ENCODE peak calls at places on chromosomes 3 and 15, in ten cellular contexts. H, I, C, V, S, Y, X, D, O and K are unnamed samples.

GRCh38 chr3:28316226-28316625 is 32.3 kb upstream of the ZCWPW2 start:
- DNase-seq in H (no peak), I (no peak), C (no peak), V (no peak), S (no peak), Y (no peak), X (no peak), D (no peak), O (no peak), K (no peak)

GRCh38 chr15:99431661-99432091 is 134.1 kb upstream of the MEF2A start:
- DNase-seq in H (no peak), I (no peak), C (peak; percentile 31), V (no peak), S (no peak), Y (no peak), X (no peak), D (no peak), O (no peak), K (no peak)

GRCh38 chr3:50287262-50287661 is 5.0 kb downstream of the IFRD2 start:
- DNase-seq in H (no peak), I (no peak), C (no peak), V (no peak), S (no peak), Y (no peak), X (no peak), D (no peak), O (no peak), K (no peak)

GRCh38 chr3:77362936-77363335 is 323.0 kb downstream of the ROBO2 start:
- DNase-seq in H (no peak), I (no peak), C (no peak), V (no peak), S (no peak), Y (no peak), X (no peak), D (no peak), O (no peak), K (no peak)

GRCh38 chr3:174859109-174859735 is at the start of gene NAALADL2:
- DNase-seq in H (no peak), I (no peak), C (no peak), V (no peak), S (no peak), Y (no peak), X (no peak), D (no peak), O (no peak), K (no peak)

GRCh38 chr15:77855871-77856270 is 221.6 kb downstream of the TBC1D2B start:
- DNase-seq in H (no peak), I (no peak), C (no peak), V (no peak), S (no peak), Y (no peak), X (no peak), D (no peak), O (no peak), K (no peak)

GRCh38 chr15:85587707-85588441 is 206.9 kb downstream of the KLHL25 start:
- DNase-seq in H (no peak), I (peak; percentile 34), C (no peak), V (no peak), S (peak; percentile 73), Y (no peak), X (no peak), D (no peak), O (no peak), K (no peak)

GRCh38 chr3:78256123-78256522 is 1216.2 kb downstream of the ROBO2 start:
- DNase-seq in H (no peak), I (no peak), C (no peak), V (no peak), S (no peak), Y (no peak), X (no peak), D (no peak), O (no peak), K (no peak)

GRCh38 chr15:29129221-29129620 is 140.4 kb downstream of the NSMCE3 start:
- DNase-seq in H (no peak), I (no peak), C (no peak), V (no peak), S (no peak), Y (no peak), X (no peak), D (no peak), O (no peak), K (no peak)

GRCh38 chr3:12286927-12287726 is 1.7 kb upstream of the PPARG start:
- DNase-seq in H (no peak), I (no peak), C (no peak), V (peak; percentile 53), S (peak; percentile 67), Y (peak; percentile 33), X (peak; percentile 50), D (no peak), O (no peak), K (no peak)

GRCh38 chr3:59774613-59775012 is 724.8 kb upstream of the CFAP20DC start:
- DNase-seq in H (no peak), I (no peak), C (no peak), V (no peak), S (peak; percentile 79), Y (no peak), X (no peak), D (no peak), O (no peak), K (no peak)

GRCh38 chr3:57856675-57857074 is 100.6 kb downstream of the SLMAP start:
- DNase-seq in H (no peak), I (no peak), C (no peak), V (no peak), S (no peak), Y (no peak), X (no peak), D (no peak), O (no peak), K (no peak)
- TF ChIP-seq CTCF in H (no peak), I (peak; percentile 10), C (no peak), V (no peak), S (no peak), Y (peak; percentile 27), X (no peak), D (no peak), O (no peak), K (no peak)

GRCh38 chr3:38739931-38740330 is 76.1 kb downstream of the SCN10A start:
- DNase-seq in H (no peak), I (no peak), C (no peak), V (no peak), S (no peak), Y (no peak), X (no peak), D (no peak), O (no peak), K (no peak)

GRCh38 chr3:38742551-38742950 is 73.5 kb downstream of the SCN10A start:
- DNase-seq in H (no peak), I (no peak), C (no peak), V (no peak), S (no peak), Y (no peak), X (no peak), D (no peak), O (no peak), K (no peak)

GRCh38 chr3:38739396-38739689 is 76.7 kb downstream of the SCN10A start:
- DNase-seq in H (no peak), I (no peak), C (no peak), V (no peak), S (peak; percentile 10), Y (no peak), X (no peak), D (no peak), O (no peak), K (no peak)

GRCh38 chr3:38738630-38739395 is 77.2 kb downstream of the SCN10A start:
- DNase-seq in H (no peak), I (peak; percentile 47), C (no peak), V (peak; percentile 91), S (peak; percentile 66), Y (peak; percentile 29), X (peak; percentile 55), D (peak; percentile 37), O (no peak), K (peak; percentile 72)
- TF ChIP-seq CTCF in H (no peak), I (peak; percentile 87), C (no peak), V (peak; percentile 80), S (peak; percentile 66), Y (peak; percentile 57), X (peak; percentile 51), D (no peak), O (peak; percentile 59), K (peak; percentile 42)

GRCh38 chr3:8937064-8938020 is 25.9 kb downstream of the RAD18 start:
- DNase-seq in H (no peak), I (peak; percentile 10), C (no peak), V (no peak), S (peak; percentile 78), Y (no peak), X (no peak), D (no peak), O (no peak), K (no peak)

GRCh38 chr3:8942746-8943488 is 20.4 kb downstream of the RAD18 start:
- DNase-seq in H (no peak), I (no peak), C (no peak), V (no peak), S (no peak), Y (no peak), X (no peak), D (no peak), O (no peak), K (no peak)

GRCh38 chr3:8932507-8932906 is 30.8 kb downstream of the RAD18 start:
- DNase-seq in H (no peak), I (no peak), C (no peak), V (no peak), S (no peak), Y (no peak), X (no peak), D (no peak), O (no peak), K (no peak)

GRCh38 chr3:8942115-8942514 is 21.2 kb downstream of the RAD18 start:
- DNase-seq in H (no peak), I (no peak), C (no peak), V (no peak), S (no peak), Y (no peak), X (no peak), D (no peak), O (no peak), K (no peak)

GRCh38 chr3:8938021-8938420 is 25.3 kb downstream of the RAD18 start:
- DNase-seq in H (no peak), I (peak; percentile 23), C (no peak), V (no peak), S (peak; percentile 61), Y (no peak), X (no peak), D (no peak), O (no peak), K (no peak)
- TF ChIP-seq CTCF in H (peak; percentile 30), I (no peak), C (no peak), V (no peak), S (peak; percentile 41), Y (peak; percentile 45), X (no peak), D (no peak), O (peak; percentile 40), K (peak; percentile 33)

DNA sequence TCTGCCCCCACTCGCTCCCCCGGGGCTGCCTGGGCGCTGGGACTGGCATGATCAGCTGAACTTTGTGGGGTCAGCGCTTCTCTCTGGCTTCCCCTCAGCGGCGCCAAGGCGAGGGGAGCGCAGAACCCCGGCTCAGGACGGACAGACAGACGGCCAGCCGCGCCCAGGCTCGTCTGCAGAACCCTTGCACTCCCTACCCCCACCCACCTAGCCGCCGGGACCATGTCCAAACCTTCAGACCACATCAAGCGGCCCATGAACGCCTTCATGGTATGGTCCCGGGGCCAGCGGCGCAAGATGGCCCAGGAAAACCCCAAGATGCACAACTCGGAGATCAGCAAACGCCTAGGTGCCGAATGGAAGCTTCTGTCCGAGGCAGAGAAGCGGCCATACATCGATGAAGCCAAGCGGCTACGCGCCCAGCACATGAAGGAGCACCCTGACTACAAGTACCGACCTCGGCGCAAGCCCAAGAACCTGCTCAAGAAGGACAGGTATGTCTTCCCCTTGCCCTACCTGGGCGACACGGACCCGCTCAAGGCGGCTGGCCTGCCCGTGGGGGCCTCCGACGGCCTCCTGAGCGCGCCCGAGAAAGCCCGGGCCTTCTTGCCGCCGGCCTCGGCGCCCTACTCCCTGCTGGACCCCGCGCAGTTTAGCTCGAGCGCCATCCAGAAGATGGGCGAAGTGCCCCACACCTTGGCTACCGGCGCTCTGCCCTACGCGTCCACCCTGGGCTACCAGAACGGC is 621 bp downstream of the SOX14 start:
- DNase-seq in H (no peak), I (no peak), C (no peak), V (peak; percentile 31), S (no peak), Y (no peak), X (peak; percentile 11), D (no peak), O (no peak), K (peak; percentile 17)
- TF ChIP-seq CTCF in H (no peak), I (no peak), C (no peak), V (no peak), S (no peak), Y (no peak), X (no peak), D (no peak), O (no peak), K (no peak)